ENCODE peak calls at places on chromosomes 5 and 9, in five cellular contexts. M, C, H, U and E are unnamed samples.

GRCh38 chr9:12784461-12785250 is 9.8 kb downstream of the LURAP1L start:
- DNase-seq in M (peak), C (no peak), H (peak), U (peak), E (no peak)

GRCh38 chr9:106878943-106879916 is 16.3 kb downstream of the ZNF462 start:
- DNase-seq in M (peak), C (no peak), H (peak), U (peak), E (peak)

GRCh38 chr9:124202447-124202971 is 55.2 kb upstream of the NEK6 start:
- DNase-seq in M (peak), C (no peak), H (peak), U (peak), E (no peak)

GRCh38 chr5:90636948-90637347 is 78.4 kb downstream of the ADGRV1 start:
- DNase-seq in M (no peak), C (no peak), H (no peak), U (no peak), E (no peak)

GRCh38 chr9:28801144-28801799 is 1228.0 kb upstream of the C9orf72 start:
- DNase-seq in M (no peak), C (no peak), H (no peak), U (peak), E (no peak)

GRCh38 chr9:1170918-1171317 is 120.8 kb downstream of the DMRT2 start:
- DNase-seq in M (no peak), C (no peak), H (no peak), U (no peak), E (no peak)

GRCh38 chr5:75274486-75274885 is 37.8 kb upstream of the ANKRD31 start:
- DNase-seq in M (no peak), C (no peak), H (no peak), U (no peak), E (no peak)

GRCh38 chr9:81628897-81629296 is 60.5 kb downstream of the TLE1 start:
- DNase-seq in M (peak), C (no peak), H (no peak), U (peak), E (no peak)

GRCh38 chr5:150660108-150660831 is 781 bp upstream of the MYOZ3 start:
- DNase-seq in M (no peak), C (no peak), H (no peak), U (no peak), E (no peak)

GRCh38 chr5:126973193-126973592 is 57.2 kb downstream of the MARCHF3 start:
- DNase-seq in M (no peak), C (no peak), H (no peak), U (peak), E (no peak)

GRCh38 chr9:111843971-111844370 is 49.2 kb upstream of the SHOC1 start:
- DNase-seq in M (no peak), C (no peak), H (no peak), U (no peak), E (no peak)

GRCh38 chr9:122900791-122901190 is 4.4 kb downstream of the RC3H2 start:
- DNase-seq in M (peak), C (no peak), H (peak), U (no peak), E (no peak)

GRCh38 chr5:53262348-53262970 is 152.9 kb upstream of the MOCS2 start:
- DNase-seq in M (peak), C (no peak), H (peak), U (peak), E (no peak)

DNA sequence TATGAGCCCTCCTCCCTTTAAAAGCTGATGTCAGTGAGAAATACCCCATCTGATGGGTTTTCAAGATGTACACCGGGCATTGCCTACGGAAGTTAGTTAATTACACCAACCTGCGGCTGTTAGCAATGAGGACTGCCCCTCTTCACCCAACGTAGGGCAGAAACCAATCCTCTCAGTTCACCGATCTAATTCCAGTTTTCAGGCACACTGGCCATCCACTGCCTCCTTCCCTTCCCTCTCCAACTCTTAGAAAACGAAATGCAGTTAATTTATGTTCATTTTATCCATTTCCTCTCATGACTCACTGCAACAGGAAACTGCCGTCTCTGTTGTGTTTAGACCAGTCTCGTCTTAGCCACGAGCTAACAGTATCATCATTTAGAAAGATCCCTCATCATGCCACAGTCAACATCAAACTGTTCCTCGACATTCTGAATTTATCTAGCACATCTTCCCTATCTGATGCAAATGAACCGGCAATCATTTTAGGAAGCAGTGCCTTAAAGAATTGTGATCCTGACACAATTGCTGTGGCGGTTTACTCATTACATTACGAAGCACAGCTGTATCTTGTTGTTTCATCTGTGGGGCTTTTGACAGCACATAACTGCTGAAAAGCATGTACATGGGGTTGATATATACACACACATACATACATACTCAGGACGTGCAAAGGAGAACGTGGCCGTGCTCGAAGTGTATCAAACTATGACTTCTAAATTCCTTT is 168.6 kb downstream of the EFNA5 start:
- DNase-seq in M (peak), C (no peak), H (peak), U (peak), E (no peak)
- H3K4me3 ChIP-seq in M (peak), C (no peak), H (no peak), U (no peak), E (no peak)

DNA sequence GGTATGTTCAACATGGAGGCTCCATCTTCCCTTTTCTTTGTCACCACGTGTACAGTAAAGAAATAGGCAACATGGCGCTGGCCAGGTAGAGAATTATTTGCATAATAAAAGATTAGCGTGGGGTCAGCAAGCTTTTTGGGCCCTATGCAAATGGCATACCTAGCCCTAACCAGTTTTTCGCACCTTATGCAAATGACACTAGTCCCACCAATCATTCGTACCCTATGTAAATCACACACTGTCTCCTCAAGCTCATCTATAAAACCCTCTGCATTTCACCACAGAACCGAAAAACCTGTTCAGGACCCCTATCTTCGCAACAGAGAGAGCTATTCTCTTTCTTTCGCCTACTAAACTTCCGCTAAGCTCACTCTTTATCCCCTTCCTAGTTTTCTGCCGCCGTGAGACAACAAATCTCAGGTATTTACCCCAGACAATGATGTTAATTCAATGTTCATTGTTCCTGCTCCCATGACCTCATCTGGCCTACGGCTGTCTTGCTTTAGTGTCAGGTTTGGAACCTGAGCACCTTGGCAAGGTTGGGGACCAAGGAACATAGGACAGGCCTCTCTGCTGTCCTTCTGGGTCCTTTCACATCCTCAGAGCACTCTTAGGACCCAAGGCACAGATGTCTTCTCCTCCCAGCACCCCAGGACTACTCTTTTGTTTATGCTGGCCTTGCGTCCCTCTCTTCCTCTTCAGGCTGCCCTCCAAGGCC is 180.7 kb upstream of the RAI14 start:
- DNase-seq in M (no peak), C (no peak), H (no peak), U (no peak), E (no peak)
- H4K91ac ChIP-seq in M (no peak), C (peak), H (no peak), U (peak), E (no peak)

GRCh38 chr5:124752854-124753720 is 6.6 kb upstream of the ZNF608 start:
- DNase-seq in M (no peak), C (no peak), H (no peak), U (no peak), E (no peak)

GRCh38 chr5:124751031-124751430 is 4.6 kb upstream of the ZNF608 start:
- DNase-seq in M (no peak), C (no peak), H (no peak), U (no peak), E (no peak)

GRCh38 chr5:124755565-124755964 is 9.1 kb upstream of the ZNF608 start:
- DNase-seq in M (no peak), C (no peak), H (peak), U (peak), E (no peak)

GRCh38 chr5:124748687-124749594 is 2.5 kb upstream of the ZNF608 start:
- DNase-seq in M (peak), C (peak), H (peak), U (peak), E (peak)

DNA sequence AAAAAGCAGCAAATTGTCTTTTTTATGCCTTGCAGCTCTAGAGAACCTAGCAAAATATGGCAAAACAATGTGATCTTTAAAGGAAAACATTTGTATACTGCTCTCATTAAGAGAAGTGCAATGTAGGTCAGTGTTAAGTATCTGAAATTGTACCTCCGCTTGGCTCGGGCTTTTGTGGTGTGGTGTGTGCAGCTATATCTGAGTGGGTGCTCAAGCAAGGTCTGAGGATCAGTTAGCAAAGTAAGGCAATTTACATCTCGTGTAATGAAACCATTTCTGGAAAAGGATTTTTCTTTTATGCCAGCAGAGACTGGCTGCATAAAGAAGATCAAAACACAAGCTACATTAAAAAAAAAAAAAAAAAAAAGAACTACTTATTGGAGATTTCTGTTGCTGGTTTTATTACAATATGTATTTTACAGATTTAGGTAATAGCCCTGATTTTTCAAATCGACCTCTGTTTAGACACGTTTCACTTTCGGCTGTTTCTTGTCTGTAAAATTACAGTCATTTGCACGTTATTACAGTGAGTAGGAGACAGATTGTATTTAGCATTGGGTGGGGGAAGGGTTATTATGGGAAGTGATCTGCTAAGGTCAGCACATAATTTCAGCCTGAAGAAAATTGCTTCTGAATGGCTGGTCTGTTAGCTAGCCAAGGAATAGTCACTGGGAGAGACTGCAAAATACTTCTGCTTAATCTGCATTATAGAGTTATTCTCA is 7.9 kb upstream of the ZNF608 start:
- DNase-seq in M (no peak), C (no peak), H (no peak), U (no peak), E (no peak)
- H3K4me3 ChIP-seq in M (no peak), C (no peak), H (peak), U (no peak), E (no peak)

DNA sequence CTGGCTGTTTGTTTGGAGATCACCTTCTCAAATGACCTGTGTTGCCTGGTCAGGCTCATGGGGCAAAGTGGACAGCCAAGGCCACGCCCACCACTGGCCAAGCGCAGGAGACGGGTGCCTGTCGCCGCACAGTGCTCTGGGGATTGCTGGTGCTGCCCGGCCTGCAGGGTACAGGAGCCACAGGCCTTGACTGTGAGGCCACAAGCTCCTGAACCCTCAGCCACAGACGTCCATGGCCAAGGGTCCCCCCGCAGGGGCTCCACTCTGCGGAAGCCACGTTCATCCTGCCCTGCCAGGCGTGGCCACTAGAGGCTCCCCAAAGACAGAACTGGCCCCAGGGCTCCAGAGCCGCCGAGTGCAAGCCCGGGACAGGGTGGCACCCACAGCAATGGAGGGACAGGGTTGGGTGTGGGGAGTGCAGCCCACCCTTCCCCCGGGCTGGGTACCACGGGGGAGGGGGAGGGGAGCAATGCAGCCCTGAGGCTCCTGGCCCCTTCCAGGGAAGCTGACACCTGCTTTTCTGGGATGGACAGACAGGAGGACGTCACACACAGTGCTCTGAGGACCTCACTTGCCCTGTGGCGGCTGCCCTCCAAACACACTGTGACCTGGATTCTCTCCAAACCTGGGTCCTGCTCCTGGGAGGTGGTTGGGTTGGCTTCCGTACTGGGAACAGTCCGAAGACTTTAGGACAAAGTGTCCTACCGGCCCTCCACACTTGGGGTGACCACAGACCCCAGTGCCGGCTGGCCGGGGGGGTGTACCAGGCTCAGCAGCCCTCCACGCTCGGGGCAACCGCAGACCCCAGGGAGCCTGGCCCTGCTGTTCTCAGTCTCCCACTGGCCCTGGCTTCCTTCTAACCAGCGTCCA is 21.5 kb downstream of the TPPP start:
- DNase-seq in M (peak), C (peak), H (peak), U (peak), E (peak)
- H4K91ac ChIP-seq in M (no peak), C (no peak), H (peak), U (no peak), E (peak)

GRCh38 chr5:39891376-39891775 is 466.6 kb upstream of the DAB2 start:
- DNase-seq in M (no peak), C (no peak), H (no peak), U (no peak), E (no peak)
- H3K4me3 ChIP-seq in M (no peak), C (no peak), H (peak), U (no peak), E (no peak)

DNA sequence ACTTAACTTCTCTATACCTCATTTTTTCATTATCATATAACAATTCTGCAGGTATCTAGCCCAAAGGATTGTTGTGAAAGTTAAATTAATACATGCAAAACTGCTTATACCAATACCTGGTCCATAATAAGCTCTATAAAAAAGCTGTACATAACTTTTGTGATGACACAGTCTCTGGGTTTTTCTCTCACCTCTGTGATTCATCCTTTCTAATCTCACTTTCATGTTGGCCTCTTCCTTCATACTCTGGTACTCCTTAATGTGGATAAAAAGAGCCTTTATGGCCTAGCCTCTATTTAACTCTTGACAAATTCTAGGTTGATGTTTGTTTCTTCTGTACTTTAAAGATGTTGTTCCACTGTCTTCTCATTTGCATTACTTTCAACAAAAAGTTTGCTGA is 162.9 kb upstream of the ACOT12 start:
- DNase-seq in M (no peak), C (no peak), H (no peak), U (no peak), E (no peak)
- H4K91ac ChIP-seq in M (no peak), C (no peak), H (no peak), U (no peak), E (no peak)

DNA sequence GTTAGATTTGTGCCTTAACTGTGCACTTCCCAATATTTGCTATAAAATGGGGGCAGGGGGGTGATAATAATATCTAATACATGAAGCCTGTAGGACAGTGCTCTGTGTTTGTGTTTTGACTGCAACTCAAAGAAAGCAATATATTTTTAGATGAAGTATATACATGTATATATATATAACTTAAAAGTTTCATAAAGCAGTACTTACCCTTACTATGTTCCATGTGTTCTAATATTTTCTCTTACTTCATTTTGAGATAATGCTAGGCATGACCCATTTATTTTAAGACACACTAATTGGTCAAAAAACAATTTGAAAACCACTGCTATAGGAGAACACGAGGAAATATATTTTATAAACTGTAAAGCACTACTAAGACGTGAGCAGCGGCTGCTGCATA is 2.4 kb downstream of the TRIM52 start:
- DNase-seq in M (no peak), C (no peak), H (no peak), U (no peak), E (no peak)
- H3K4me3 ChIP-seq in M (peak), C (no peak), H (peak), U (no peak), E (no peak)